ENCODE peak calls at places on chromosomes 13 and 19, in ten cellular contexts. One of them, this sample, is unnamed.

GRCh38 chr19:48837081-48837524 is 812 bp upstream of the HSD17B14 start:
- DNase-seq in activated CD4-positive, CD25-positive, alpha-beta regulatory T cell treated with anti-CD3 and anti-CD28 coated beads, Interleukin-2, amount 50 U/mL, for 16 hours: peak
- DNase-seq in ELF-1: peak
- DNase-seq in heart right ventricle: peak
- DNase-seq in NCI-H1105 treated with DMSO at 0.1 percent for 48 hours: peak
- DNase-seq in glomerular endothelial cell: peak
- DNase-seq in sigmoid colon: peak
- DNase-seq in iris pigment epithelial cell: peak
- DNase-seq in NCI-H2081: peak
- DNase-seq in C1 segment of cervical spinal cord: peak
- DNase-seq in this sample: peak

GRCh38 chr13:75963318-75963717 is 327.2 kb downstream of the LMO7 start:
- DNase-seq in NCI-H2081: no peak
- DNase-seq in ELF-1: peak
- DNase-seq in sigmoid colon: no peak
- DNase-seq in iris pigment epithelial cell: peak
- DNase-seq in glomerular endothelial cell: no peak
- DNase-seq in heart right ventricle: no peak
- DNase-seq in activated CD4-positive, CD25-positive, alpha-beta regulatory T cell treated with anti-CD3 and anti-CD28 coated beads, Interleukin-2, amount 50 U/mL, for 16 hours: no peak
- DNase-seq in C1 segment of cervical spinal cord: no peak
- DNase-seq in NCI-H1105 treated with DMSO at 0.1 percent for 48 hours: no peak
- DNase-seq in this sample: no peak

GRCh38 chr19:39823693-39824092 is 10.3 kb downstream of the DYRK1B start:
- DNase-seq in glomerular endothelial cell: no peak
- DNase-seq in activated CD4-positive, CD25-positive, alpha-beta regulatory T cell treated with anti-CD3 and anti-CD28 coated beads, Interleukin-2, amount 50 U/mL, for 16 hours: no peak
- DNase-seq in C1 segment of cervical spinal cord: no peak
- DNase-seq in ELF-1: no peak
- DNase-seq in NCI-H2081: peak
- DNase-seq in sigmoid colon: no peak
- DNase-seq in NCI-H1105 treated with DMSO at 0.1 percent for 48 hours: peak
- DNase-seq in iris pigment epithelial cell: no peak
- DNase-seq in heart right ventricle: no peak
- DNase-seq in this sample: no peak

GRCh38 chr13:30874111-30874510 is 32.0 kb upstream of the MEDAG start:
- DNase-seq in C1 segment of cervical spinal cord: no peak
- DNase-seq in iris pigment epithelial cell: no peak
- DNase-seq in ELF-1: no peak
- DNase-seq in glomerular endothelial cell: no peak
- DNase-seq in heart right ventricle: no peak
- DNase-seq in NCI-H2081: no peak
- DNase-seq in NCI-H1105 treated with DMSO at 0.1 percent for 48 hours: no peak
- DNase-seq in sigmoid colon: no peak
- DNase-seq in activated CD4-positive, CD25-positive, alpha-beta regulatory T cell treated with anti-CD3 and anti-CD28 coated beads, Interleukin-2, amount 50 U/mL, for 16 hours: no peak
- DNase-seq in this sample: no peak

GRCh38 chr13:97853550-97853949 is 99.9 kb upstream of the IPO5 start:
- DNase-seq in glomerular endothelial cell: no peak
- DNase-seq in NCI-H1105 treated with DMSO at 0.1 percent for 48 hours: no peak
- DNase-seq in ELF-1: no peak
- DNase-seq in C1 segment of cervical spinal cord: no peak
- DNase-seq in heart right ventricle: no peak
- DNase-seq in sigmoid colon: no peak
- DNase-seq in iris pigment epithelial cell: peak
- DNase-seq in NCI-H2081: no peak
- DNase-seq in activated CD4-positive, CD25-positive, alpha-beta regulatory T cell treated with anti-CD3 and anti-CD28 coated beads, Interleukin-2, amount 50 U/mL, for 16 hours: no peak
- DNase-seq in this sample: no peak

GRCh38 chr19:756232-756631 is 5.3 kb downstream of the MISP start:
- DNase-seq in ELF-1: peak
- DNase-seq in NCI-H1105 treated with DMSO at 0.1 percent for 48 hours: no peak
- DNase-seq in heart right ventricle: no peak
- DNase-seq in C1 segment of cervical spinal cord: no peak
- DNase-seq in glomerular endothelial cell: no peak
- DNase-seq in iris pigment epithelial cell: peak
- DNase-seq in NCI-H2081: no peak
- DNase-seq in activated CD4-positive, CD25-positive, alpha-beta regulatory T cell treated with anti-CD3 and anti-CD28 coated beads, Interleukin-2, amount 50 U/mL, for 16 hours: no peak
- DNase-seq in sigmoid colon: no peak
- DNase-seq in this sample: no peak

GRCh38 chr13:36395280-36395679 is 37.0 kb upstream of the CCNA1 start:
- DNase-seq in heart right ventricle: no peak
- DNase-seq in sigmoid colon: no peak
- DNase-seq in glomerular endothelial cell: no peak
- DNase-seq in activated CD4-positive, CD25-positive, alpha-beta regulatory T cell treated with anti-CD3 and anti-CD28 coated beads, Interleukin-2, amount 50 U/mL, for 16 hours: no peak
- DNase-seq in C1 segment of cervical spinal cord: no peak
- DNase-seq in NCI-H2081: no peak
- DNase-seq in iris pigment epithelial cell: peak
- DNase-seq in ELF-1: no peak
- DNase-seq in NCI-H1105 treated with DMSO at 0.1 percent for 48 hours: peak
- DNase-seq in this sample: no peak

GRCh38 chr13:111492341-111492945 is 172.0 kb downstream of the TEX29 start:
- DNase-seq in NCI-H2081: no peak
- DNase-seq in C1 segment of cervical spinal cord: no peak
- DNase-seq in heart right ventricle: no peak
- DNase-seq in iris pigment epithelial cell: no peak
- DNase-seq in NCI-H1105 treated with DMSO at 0.1 percent for 48 hours: no peak
- DNase-seq in activated CD4-positive, CD25-positive, alpha-beta regulatory T cell treated with anti-CD3 and anti-CD28 coated beads, Interleukin-2, amount 50 U/mL, for 16 hours: no peak
- DNase-seq in glomerular endothelial cell: no peak
- DNase-seq in ELF-1: no peak
- DNase-seq in sigmoid colon: peak
- DNase-seq in this sample: no peak

GRCh38 chr13:113183450-113184129 is 24.9 kb downstream of the PCID2 start:
- DNase-seq in activated CD4-positive, CD25-positive, alpha-beta regulatory T cell treated with anti-CD3 and anti-CD28 coated beads, Interleukin-2, amount 50 U/mL, for 16 hours: no peak
- DNase-seq in C1 segment of cervical spinal cord: no peak
- DNase-seq in sigmoid colon: no peak
- DNase-seq in NCI-H1105 treated with DMSO at 0.1 percent for 48 hours: no peak
- DNase-seq in heart right ventricle: no peak
- DNase-seq in NCI-H2081: peak
- DNase-seq in iris pigment epithelial cell: peak
- DNase-seq in ELF-1: no peak
- DNase-seq in glomerular endothelial cell: no peak
- DNase-seq in this sample: no peak

GRCh38 chr19:37997911-37998344 is 90.9 kb downstream of the SIPA1L3 start:
- DNase-seq in iris pigment epithelial cell: peak
- DNase-seq in heart right ventricle: no peak
- DNase-seq in NCI-H1105 treated with DMSO at 0.1 percent for 48 hours: no peak
- DNase-seq in NCI-H2081: no peak
- DNase-seq in sigmoid colon: no peak
- DNase-seq in C1 segment of cervical spinal cord: no peak
- DNase-seq in glomerular endothelial cell: peak
- DNase-seq in activated CD4-positive, CD25-positive, alpha-beta regulatory T cell treated with anti-CD3 and anti-CD28 coated beads, Interleukin-2, amount 50 U/mL, for 16 hours: no peak
- DNase-seq in ELF-1: no peak
- DNase-seq in this sample: no peak

This sample was measured in COR-L47.